ENCODE peak calls at places on chromosomes 5 and 9, in six cellular contexts. S is transverse colon, N is prostate gland, A is sigmoid colon, B is breast epithelium, C is HCT116. I is an unnamed sample.

GRCh38 chr9:110997847-110998246 is 40.4 kb downstream of the LPAR1 start:
- DNase-seq in S (no peak), N (no peak), A (no peak), B (no peak), C (no peak), I (no peak)

GRCh38 chr5:86360801-86361200 is 256.9 kb upstream of the COX7C start:
- DNase-seq in S (no peak), N (no peak), A (no peak), B (no peak), C (no peak), I (no peak)

GRCh38 chr9:86783884-86784283 is 163.4 kb downstream of the GAS1 start:
- DNase-seq in S (no peak), N (no peak), A (no peak), B (no peak), C (no peak), I (no peak)

GRCh38 chr5:1083823-1084605 is 27.8 kb downstream of the SLC12A7 start:
- DNase-seq in S (no peak), N (no peak), A (no peak), B (no peak), C (no peak), I (no peak)

GRCh38 chr5:43661102-43661501 is 58.1 kb downstream of the NNT start:
- DNase-seq in S (no peak), N (peak; percentile 20), A (no peak), B (no peak), C (peak; percentile 35), I (no peak)

GRCh38 chr5:173686950-173687349 is 70.5 kb upstream of the BOD1 start:
- DNase-seq in S (no peak), N (no peak), A (no peak), B (no peak), C (no peak), I (no peak)

GRCh38 chr9:133459476-133460404 is at the start of gene CACFD1:
- DNase-seq in S (peak; percentile 99), N (peak; percentile 97), A (peak; percentile 99), B (peak; percentile 98), C (peak; percentile 85), I (peak; percentile 98)

GRCh38 chr5:122228728-122229392 is 83.2 kb upstream of the SNCAIP start:
- DNase-seq in S (no peak), N (no peak), A (no peak), B (no peak), C (no peak), I (no peak)

GRCh38 chr5:65125681-65126080 is 356.0 kb downstream of the ADAMTS6 start:
- DNase-seq in S (no peak), N (no peak), A (no peak), B (no peak), C (no peak), I (no peak)

GRCh38 chr5:55864606-55865541 is 13.7 kb downstream of the IL31RA start:
- DNase-seq in S (no peak), N (no peak), A (no peak), B (no peak), C (no peak), I (no peak)

GRCh38 chr5:95283761-95284511 is 958 bp downstream of the MCTP1 start:
- DNase-seq in S (peak; percentile 14), N (no peak), A (no peak), B (no peak), C (no peak), I (peak; percentile 90)

GRCh38 chr9:97954550-97954989 is 16.6 kb upstream of the HEMGN start:
- DNase-seq in S (peak; percentile 48), N (peak; percentile 20), A (no peak), B (no peak), C (peak; percentile 59), I (peak; percentile 50)

GRCh38 chr9:112233769-112234168 is 58.7 kb upstream of the SUSD1 start:
- DNase-seq in S (no peak), N (no peak), A (no peak), B (no peak), C (no peak), I (no peak)

GRCh38 chr5:33476992-33477391 is 36.2 kb downstream of the TARS1 start:
- DNase-seq in S (no peak), N (no peak), A (no peak), B (no peak), C (no peak), I (no peak)

GRCh38 chr9:118577121-118577520 is 792.1 kb downstream of the BRINP1 start:
- DNase-seq in S (no peak), N (no peak), A (no peak), B (no peak), C (no peak), I (no peak)

GRCh38 chr5:82354543-82354942 is 76.4 kb upstream of the RPS23 start:
- DNase-seq in S (no peak), N (no peak), A (no peak), B (no peak), C (no peak), I (no peak)

GRCh38 chr5:149930060-149930753 is 14.4 kb downstream of the PDE6A start:
- DNase-seq in S (no peak), N (no peak), A (no peak), B (no peak), C (no peak), I (no peak)

GRCh38 chr5:181044662-181045305 is 4.7 kb downstream of the BTNL9 start:
- DNase-seq in S (no peak), N (no peak), A (no peak), B (no peak), C (no peak), I (no peak)

GRCh38 chr9:95351051-95351450 is 33.5 kb upstream of the FANCC start:
- DNase-seq in S (no peak), N (no peak), A (no peak), B (no peak), C (no peak), I (no peak)

DNA sequence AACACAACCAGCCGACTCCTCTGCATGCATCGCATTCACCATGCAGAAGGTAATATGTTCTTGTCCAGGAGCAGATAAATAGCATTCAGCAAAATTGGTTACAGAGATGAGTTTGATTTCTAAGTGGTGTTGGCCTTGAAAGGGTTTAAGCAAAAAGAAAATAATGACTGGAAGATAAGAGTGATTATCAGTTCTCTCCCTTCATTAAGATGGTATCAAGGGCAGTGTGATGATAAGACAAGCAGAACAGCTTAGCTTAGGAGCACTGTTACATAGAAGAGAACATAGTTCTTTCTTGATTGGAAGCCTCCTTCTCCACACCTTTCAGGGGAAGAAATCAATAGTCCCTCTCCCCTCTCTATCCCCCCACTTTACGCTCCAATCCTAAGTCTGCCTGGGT is 121.5 kb downstream of the GALNT10 start:
- DNase-seq in S (no peak), N (no peak), A (no peak), B (no peak), C (no peak), I (no peak)
- TF ChIP-seq POLR2A in S (no peak), N (no peak), A (no peak), B (no peak), C (no peak), I (no peak)

GRCh38 chr5:138502521-138502920 is 37.2 kb downstream of the EGR1 start:
- DNase-seq in S (no peak), N (no peak), A (no peak), B (no peak), C (no peak), I (no peak)

GRCh38 chr5:138506370-138507113 is 36.5 kb downstream of the ETF1 start:
- DNase-seq in S (no peak), N (no peak), A (no peak), B (no peak), C (no peak), I (no peak)

GRCh38 chr5:138504799-138505198 is 38.2 kb downstream of the ETF1 start:
- DNase-seq in S (no peak), N (peak; percentile 87), A (peak; percentile 75), B (no peak), C (no peak), I (no peak)

GRCh38 chr5:138502121-138502520 is 36.8 kb downstream of the EGR1 start:
- DNase-seq in S (no peak), N (peak; percentile 59), A (no peak), B (no peak), C (no peak), I (no peak)

GRCh38 chr5:138503487-138504270 is 38.4 kb downstream of the EGR1 start:
- DNase-seq in S (peak; percentile 19), N (peak; percentile 56), A (no peak), B (no peak), C (peak; percentile 34), I (no peak)
- H3K4me1 ChIP-seq in S (peaks cover 6% of the 10 kb centered on the region), N (peaks cover 14% of the 10 kb centered on the region), A (peaks cover 21% of the 10 kb centered on the region), B (no peaks in the 10 kb centered on the region), C (no peaks in the 10 kb centered on the region), I (peaks cover 10% of the 10 kb centered on the region)

GRCh38 chr5:147763791-147764525 is 18.6 kb downstream of the JAKMIP2 start:
- DNase-seq in S (no peak), N (no peak), A (no peak), B (no peak), C (no peak), I (no peak)

GRCh38 chr5:147756566-147756965 is 26.0 kb downstream of the JAKMIP2 start:
- DNase-seq in S (no peak), N (peak; percentile 43), A (no peak), B (no peak), C (no peak), I (no peak)

GRCh38 chr5:147754372-147755122 is 28.0 kb downstream of the JAKMIP2 start:
- DNase-seq in S (no peak), N (no peak), A (no peak), B (no peak), C (no peak), I (no peak)

GRCh38 chr5:147759441-147759840 is 23.1 kb downstream of the JAKMIP2 start:
- DNase-seq in S (no peak), N (no peak), A (no peak), B (no peak), C (no peak), I (no peak)

DNA sequence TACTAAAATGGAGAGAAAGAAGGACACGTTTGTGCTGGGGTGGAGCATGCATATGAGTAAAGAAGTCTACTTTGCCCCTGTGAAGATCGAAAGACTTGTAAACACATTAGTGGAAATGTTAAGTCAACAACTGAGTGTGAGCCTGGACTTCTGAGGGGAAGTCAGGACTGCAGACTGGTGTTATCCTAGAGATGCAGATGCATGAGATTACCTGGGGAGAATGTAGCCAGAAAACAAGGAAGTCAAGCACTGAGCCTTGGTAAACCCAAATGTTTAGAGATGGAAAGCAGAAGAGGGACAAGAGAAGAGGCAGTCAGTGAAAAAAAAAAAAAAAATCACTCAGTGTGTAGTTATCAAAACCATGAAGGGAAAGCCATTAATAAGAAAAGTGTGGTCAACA is 22.4 kb downstream of the JAKMIP2 start:
- DNase-seq in S (no peak), N (no peak), A (no peak), B (no peak), C (no peak), I (no peak)
- TF ChIP-seq POLR2AphosphoS5 in S (no peak), N (no peak), A (no peak), B (no peak), C (no peak), I (no peak)

DNA sequence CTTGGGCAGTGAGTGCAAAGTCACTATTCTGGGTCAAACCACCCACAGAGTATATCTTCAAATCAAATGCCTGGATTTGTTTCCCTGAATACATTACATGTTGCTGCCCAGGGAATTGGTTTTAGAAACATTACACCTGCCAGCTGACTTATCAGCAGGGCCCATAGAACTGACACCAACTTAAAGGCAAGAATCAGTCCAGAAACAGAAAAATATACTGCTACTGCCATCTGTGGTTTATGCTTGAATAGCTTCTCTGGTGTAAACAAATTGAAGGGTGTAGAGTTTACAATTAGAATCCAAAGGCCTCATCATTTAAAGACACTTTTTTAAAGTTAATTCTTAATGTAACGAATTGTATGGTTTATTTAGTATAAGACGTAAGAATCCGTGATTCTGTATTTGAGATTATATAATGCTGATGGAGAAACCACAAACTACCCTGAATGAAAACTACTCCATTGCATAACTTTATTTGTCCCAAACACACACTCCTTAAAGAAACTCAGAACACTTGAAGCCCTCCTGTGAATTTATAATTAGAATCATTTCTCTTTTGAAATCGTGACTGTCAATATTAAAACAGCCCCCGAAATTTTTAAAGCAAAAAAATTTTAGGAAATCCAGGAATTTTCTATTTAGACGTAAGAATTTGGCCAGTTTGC is 6.2 kb downstream of the NR6A1 start:
- DNase-seq in S (no peak), N (no peak), A (no peak), B (no peak), C (no peak), I (no peak)
- TF ChIP-seq POLR2A in S (no peak), N (no peak), A (no peak), B (no peak), C (no peak), I (no peak)